ENCODE peak calls at places on chromosomes 1 and 21, in ten cellular contexts. O, X, D, H, S, Y, B, T, A and U are unnamed samples.

GRCh38 chr1:64019818-64020217 is 183.6 kb upstream of the UBE2U start:
- DNase-seq in B (no peak), A (peak), D (no peak), T (no peak), S (no peak), X (no peak), Y (peak), H (peak), O (peak), U (no peak)

GRCh38 chr1:218867941-218868656 is 305.6 kb upstream of the LYPLAL1 start:
- DNase-seq in T (no peak), D (no peak), A (no peak), X (no peak), B (no peak), Y (no peak), H (no peak), O (no peak), S (no peak), U (no peak)

GRCh38 chr1:151166506-151166956 is 587 bp downstream of the SCNM1 start:
- DNase-seq in S (no peak), D (peak), A (no peak), O (peak), B (no peak), T (no peak), H (no peak), X (no peak), Y (no peak), U (no peak)

GRCh38 chr1:2205191-2205952 is 10.8 kb upstream of the FAAP20 start:
- DNase-seq in A (peak), X (peak), D (peak), S (peak), H (no peak), Y (peak), B (peak), T (peak), O (peak), U (peak)

GRCh38 chr1:226984521-226985238 is 44.6 kb downstream of the COQ8A start:
- DNase-seq in X (no peak), T (peak), D (no peak), A (no peak), Y (no peak), B (no peak), H (peak), S (no peak), O (no peak), U (no peak)

GRCh38 chr1:26119892-26120608 is 8.4 kb downstream of the PDIK1L start:
- DNase-seq in T (no peak), H (no peak), S (no peak), A (no peak), X (no peak), D (no peak), Y (no peak), B (no peak), O (no peak), U (no peak)

GRCh38 chr21:18529253-18529652 is 125.7 kb upstream of the TMPRSS15 start:
- DNase-seq in Y (no peak), X (no peak), B (no peak), D (no peak), O (peak), S (no peak), T (no peak), A (no peak), H (no peak), U (no peak)

GRCh38 chr1:2208309-2209239 is 14.0 kb upstream of the FAAP20 start:
- DNase-seq in X (no peak), D (no peak), Y (peak), O (peak), A (no peak), B (peak), H (no peak), T (peak), S (peak), U (peak)

GRCh38 chr1:119102051-119102450 is 38.4 kb downstream of the WARS2 start:
- DNase-seq in T (no peak), D (no peak), Y (no peak), X (no peak), A (no peak), O (no peak), H (no peak), B (no peak), S (no peak), U (no peak)

GRCh38 chr1:37776946-37777516 is 12.1 kb upstream of the EPHA10 start:
- DNase-seq in T (no peak), B (no peak), H (peak), D (no peak), A (no peak), Y (no peak), S (no peak), O (no peak), X (no peak), U (no peak)

GRCh38 chr1:13901041-13901440 is 201.1 kb downstream of the PRDM2 start:
- DNase-seq in O (peak), B (peak), T (no peak), A (no peak), D (no peak), S (no peak), H (no peak), X (no peak), Y (no peak), U (no peak)

GRCh38 chr21:42164064-42164789 is 54.7 kb upstream of the ABCG1 start:
- DNase-seq in A (peak), B (no peak), H (peak), O (no peak), D (peak), X (peak), S (peak), T (peak), Y (peak), U (no peak)

GRCh38 chr1:41268154-41268770 is 26.2 kb upstream of the SCMH1 start:
- DNase-seq in T (peak), S (peak), Y (peak), X (peak), H (peak), A (peak), B (peak), O (peak), D (peak), U (peak)

GRCh38 chr1:1364266-1364665 is 5.9 kb upstream of the MXRA8 start:
- DNase-seq in H (no peak), B (no peak), Y (no peak), T (no peak), A (no peak), X (no peak), S (no peak), D (no peak), O (no peak), U (no peak)

GRCh38 chr1:50333595-50333974 is 89.7 kb downstream of the DMRTA2 start:
- DNase-seq in B (peak), T (peak), Y (peak), H (peak), O (peak), A (peak), X (peak), D (peak), S (peak), U (no peak)

GRCh38 chr1:20496241-20496661 is 10.2 kb upstream of the CAMK2N1 start:
- DNase-seq in H (no peak), T (no peak), D (no peak), X (no peak), Y (peak), B (no peak), A (no peak), O (no peak), S (no peak), U (no peak)

GRCh38 chr21:44520326-44521300 is 19.4 kb downstream of the KRTAP10-1 start:
- DNase-seq in H (no peak), X (no peak), A (no peak), S (no peak), T (no peak), B (peak), D (no peak), Y (no peak), O (no peak), U (no peak)

GRCh38 chr1:163583782-163584181 is 262.0 kb downstream of the NUF2 start:
- DNase-seq in B (no peak), X (no peak), O (no peak), T (no peak), S (no peak), Y (no peak), H (no peak), D (no peak), A (no peak), U (no peak)

GRCh38 chr1:37394574-37395464 is 79.6 kb upstream of the ZC3H12A start:
- DNase-seq in A (no peak), O (no peak), Y (no peak), H (no peak), D (peak), X (no peak), T (no peak), B (no peak), S (no peak), U (no peak)